ENCODE peak calls at places on chromosomes 2 and 18, in eight cellular contexts. K is Right ventricle myocardium inferior; D is stimulated activated CD4-positive, alpha-beta T cell treated with anti-CD3 and anti-CD28 coated beads, TNF-alpha, amount 100 ng/mL, for 24 hours; B is HFFc6; F is ACHN; M is HL-60; A is T-helper 17 cell; P is breast epithelium. G is an unnamed sample.

GRCh38 chr2:120238728-120239487 is 13.7 kb upstream of the RALB start:
- DNase-seq in A (no peak), F (peak), B (peak), D (no peak), K (no peak), P (no peak), M (no peak), G (no peak)

GRCh38 chr2:105235388-105236059 is 6.0 kb upstream of the GPR45 start:
- DNase-seq in K (peak), D (peak), A (peak), M (peak), F (peak), P (peak), B (peak), G (peak)

GRCh38 chr2:172357442-172357841 is 69.9 kb upstream of the ITGA6 start:
- DNase-seq in K (no peak), M (no peak), B (no peak), D (no peak), F (no peak), A (no peak), P (no peak), G (no peak)

GRCh38 chr2:196173505-196173904 is 2.1 kb upstream of the STK17B start:
- DNase-seq in A (no peak), B (no peak), D (no peak), P (no peak), F (no peak), K (no peak), M (no peak), G (no peak)

GRCh38 chr2:180630756-180631155 is 349.6 kb upstream of the UBE2E3 start:
- DNase-seq in M (no peak), P (no peak), F (no peak), D (no peak), K (no peak), B (no peak), A (no peak), G (no peak)

GRCh38 chr2:195608768-195609454 is 48.1 kb upstream of the SLC39A10 start:
- DNase-seq in K (no peak), A (no peak), F (no peak), M (no peak), B (no peak), D (no peak), P (no peak), G (no peak)

GRCh38 chr2:38653715-38654494 is 12.0 kb upstream of the GALM start:
- DNase-seq in B (no peak), K (no peak), M (no peak), F (no peak), D (peak), P (no peak), A (peak), G (no peak)

GRCh38 chr2:206727287-206727686 is 9.1 kb upstream of the DYTN start:
- DNase-seq in K (no peak), D (no peak), B (no peak), F (no peak), M (no peak), P (no peak), A (no peak), G (no peak)

GRCh38 chr2:140630557-140630956 is 1500.3 kb downstream of the LRP1B start:
- DNase-seq in D (no peak), M (no peak), A (no peak), P (no peak), F (no peak), B (no peak), K (no peak), G (no peak)

GRCh38 chr2:28624798-28625701 is 126.6 kb upstream of the PPP1CB start:
- DNase-seq in B (peak), A (peak), P (peak), K (no peak), F (no peak), M (no peak), D (peak), G (peak)

GRCh38 chr2:173159794-173160463 is 84.3 kb downstream of the MAP3K20 start:
- DNase-seq in P (peak), F (peak), D (no peak), K (peak), A (no peak), M (peak), B (peak), G (peak)

GRCh38 chr2:149606251-149606811 is 18.8 kb upstream of the MMADHC start:
- DNase-seq in M (no peak), B (peak), A (no peak), D (no peak), P (no peak), K (no peak), F (no peak), G (no peak)

GRCh38 chr18:51614967-51615571 is 417.6 kb upstream of the MEX3C start:
- DNase-seq in D (no peak), B (no peak), P (peak), A (no peak), M (no peak), F (no peak), K (no peak), G (no peak)

GRCh38 chr2:21331625-21332370 is 208.0 kb downstream of the TDRD15 start:
- DNase-seq in P (no peak), D (no peak), B (no peak), F (no peak), K (no peak), A (no peak), M (no peak), G (no peak)

GRCh38 chr2:10283106-10284062 is 19.3 kb upstream of the HPCAL1 start:
- DNase-seq in D (peak), F (peak), P (no peak), B (peak), A (no peak), M (peak), K (no peak), G (no peak)

GRCh38 chr2:59029058-59029457 is 787.9 kb upstream of the FANCL start:
- DNase-seq in P (no peak), D (no peak), B (no peak), K (no peak), F (no peak), A (no peak), M (no peak), G (no peak)

GRCh38 chr2:23637011-23637778 is 252.2 kb downstream of the KLHL29 start:
- DNase-seq in F (no peak), P (peak), M (no peak), D (no peak), K (peak), B (peak), A (no peak), G (no peak)

GRCh38 chr2:120203341-120204021 is 19.7 kb downstream of the TMEM185B start:
- DNase-seq in A (no peak), D (no peak), K (no peak), B (no peak), P (no peak), M (peak), F (no peak), G (no peak)

GRCh38 chr2:121293450-121294325 is 8.7 kb upstream of the TFCP2L1 start:
- DNase-seq in K (no peak), M (no peak), F (no peak), D (no peak), P (no peak), A (no peak), B (no peak), G (no peak)

GRCh38 chr2:171244970-171245782 is 84.5 kb upstream of the TLK1 start:
- DNase-seq in B (peak), K (no peak), M (no peak), A (no peak), P (no peak), F (peak), D (no peak), G (no peak)